ENCODE peak calls at places on chromosome 19, in seven cellular contexts. Q is HS-27A; B is GF-D8; G is activated T-helper 1 cell treated with Interleukin-2 at 50 U/mL for 16 hours; P is activated T-cell treated with anti-CD3 and anti-CD28 coated beads, Interleukin-2, amount 50 U/mL, for 1 hour; O is WTC11; V is HCEC 1CT. F is an unnamed sample.

GRCh38 chr19:18594096-18594823 is 5.7 kb downstream of the REX1BD start:
- DNase-seq in G (peak), V (peak), O (peak), Q (peak), P (peak), B (peak), F (peak)

GRCh38 chr19:10230155-10230903 is 802 bp downstream of the S1PR2 start:
- DNase-seq in O (peak), V (no peak), P (peak), Q (no peak), G (peak), B (no peak), F (no peak)

GRCh38 chr19:18437481-18438330 is at the start of gene ISYNA1:
- DNase-seq in G (no peak), P (peak), B (no peak), Q (no peak), O (peak), V (no peak), F (peak)

GRCh38 chr19:38918526-38918925 is 6.5 kb upstream of the CCER2 start:
- DNase-seq in O (no peak), B (no peak), V (no peak), Q (no peak), P (no peak), G (no peak), F (no peak)

GRCh38 chr19:16627194-16627927 is 643 bp downstream of the MED26 start:
- DNase-seq in B (no peak), P (peak), V (no peak), O (no peak), Q (no peak), G (no peak), F (peak)

GRCh38 chr19:57870225-57870624 is 18.6 kb downstream of the ZNF814 start:
- DNase-seq in V (no peak), B (no peak), P (no peak), Q (no peak), G (no peak), O (no peak), F (no peak)

GRCh38 chr19:16457195-16457953 is 14.4 kb downstream of the EPS15L1 start:
- DNase-seq in V (peak), G (no peak), B (no peak), O (peak), Q (no peak), P (no peak), F (peak)

GRCh38 chr19:38409631-38410133 is 6.8 kb downstream of the FAM98C start:
- DNase-seq in Q (no peak), V (no peak), O (no peak), G (no peak), P (no peak), B (no peak), F (peak)

GRCh38 chr19:14337510-14337909 is 43.7 kb upstream of the ADGRE5 start:
- DNase-seq in G (no peak), Q (no peak), O (peak), V (no peak), B (no peak), P (peak), F (peak)

GRCh38 chr19:410243-410781 is 1.4 kb upstream of the C2CD4C start:
- DNase-seq in G (no peak), O (no peak), B (no peak), Q (no peak), P (no peak), V (no peak), F (no peak)

GRCh38 chr19:35039881-35040456 is 1.6 kb upstream of the HPN start:
- DNase-seq in V (no peak), P (no peak), G (no peak), O (no peak), B (no peak), Q (no peak), F (no peak)

GRCh38 chr19:35153701-35154534 is 617 bp upstream of the FXYD5 start:
- DNase-seq in B (no peak), Q (no peak), P (peak), V (peak), O (peak), G (peak), F (peak)

GRCh38 chr19:32809754-32810153 is 59.8 kb downstream of the SLC7A9 start:
- DNase-seq in P (no peak), B (no peak), V (no peak), O (no peak), G (no peak), Q (no peak), F (no peak)

GRCh38 chr19:10858204-10858828 is 10.1 kb downstream of the C19orf38 start:
- DNase-seq in B (no peak), P (no peak), O (peak), V (peak), Q (no peak), G (no peak), F (peak)

GRCh38 chr19:20858218-20858617 is 64.8 kb upstream of the ZNF85 start:
- DNase-seq in V (no peak), G (no peak), P (no peak), O (no peak), B (no peak), Q (peak), F (no peak)

GRCh38 chr19:1864480-1865171 is 1.2 kb upstream of the KLF16 start:
- DNase-seq in P (peak), G (no peak), O (peak), V (peak), B (peak), Q (no peak), F (peak)